ENCODE peak calls at places on chromosomes 3 and 15, in eight cellular contexts. L is stimulated activated CD4-positive, alpha-beta T cell treated with anti-CD3 and anti-CD28 coated beads, Interleukin-4, amount 100 ng/mL, for 48 hours; K is NCI-H1694 treated with DMSO at 0.1 percent for 48 hours; U is retina; I is pons; W is NCI-H2029; H is iPS-NIHi11; S is T1000. B is an unnamed sample.
A peak's percentile ranks its signal among the peaks of the same experiment; 100 is the strongest.

GRCh38 chr15:75695634-75696302 is 16.9 kb downstream of the CSPG4 start:
- DNase-seq in S (no peak), I (no peak), H (no peak), U (no peak), K (no peak), L (no peak), W (no peak), B (no peak)

GRCh38 chr3:178765472-178765871 is 229.2 kb downstream of the KCNMB2 start:
- DNase-seq in U (no peak), H (no peak), S (no peak), I (no peak), W (no peak), L (no peak), K (no peak), B (no peak)

GRCh38 chr3:111521881-111522280 is 20.1 kb upstream of the CD96 start:
- DNase-seq in L (no peak), S (no peak), U (no peak), H (no peak), K (no peak), W (no peak), I (no peak), B (no peak)

GRCh38 chr3:80190051-80190450 is 422.3 kb upstream of the ROBO1 start:
- DNase-seq in S (peak; percentile 49), W (no peak), K (no peak), U (no peak), L (no peak), H (peak; percentile 43), I (no peak), B (peak; percentile 63)

GRCh38 chr3:161314836-161315391 is 56.4 kb downstream of the SPTSSB start:
- DNase-seq in I (no peak), L (no peak), H (no peak), S (no peak), W (no peak), U (no peak), K (no peak), B (no peak)

GRCh38 chr3:170421147-170421641 is 2.5 kb downstream of the CLDN11 start:
- DNase-seq in U (peak; percentile 40), K (no peak), I (peak; percentile 88), W (no peak), H (no peak), S (no peak), L (no peak), B (no peak)

GRCh38 chr3:159263750-159264561 is 462.1 kb downstream of the MFSD1 start:
- DNase-seq in S (no peak), I (peak; percentile 80), H (peak; percentile 29), L (no peak), W (no peak), K (peak; percentile 4), U (no peak), B (peak; percentile 51)

GRCh38 chr15:35991386-35991785 is 445.4 kb upstream of the DPH6 start:
- DNase-seq in W (no peak), S (no peak), H (no peak), L (no peak), K (no peak), I (no peak), U (no peak), B (no peak)

GRCh38 chr15:59443341-59444081 is 5.5 kb downstream of the FAM81A start:
- DNase-seq in I (no peak), S (no peak), H (peak; percentile 35), W (no peak), U (peak; percentile 27), L (no peak), K (no peak), B (no peak)

GRCh38 chr3:112059497-112059896 is 25.0 kb downstream of the TMPRSS7 start:
- DNase-seq in K (no peak), L (no peak), W (no peak), S (no peak), U (no peak), H (no peak), I (no peak), B (no peak)

GRCh38 chr3:9098716-9099675 is 135.7 kb upstream of the RAD18 start:
- DNase-seq in U (peak; percentile 92), W (peak; percentile 46), H (no peak), S (no peak), L (no peak), I (peak; percentile 94), K (no peak), B (no peak)

GRCh38 chr3:173912126-173912525 is 514.6 kb downstream of the NLGN1 start:
- DNase-seq in W (no peak), S (no peak), L (no peak), U (no peak), I (no peak), H (no peak), K (no peak), B (no peak)

GRCh38 chr3:16040991-16041390 is 133.5 kb upstream of the GALNT15 start:
- DNase-seq in S (no peak), L (no peak), I (no peak), W (no peak), K (no peak), H (no peak), U (no peak), B (no peak)

GRCh38 chr3:55162031-55162784 is 234.3 kb upstream of the LRTM1 start:
- DNase-seq in W (no peak), L (no peak), H (no peak), U (no peak), I (no peak), S (no peak), K (no peak), B (peak; percentile 43)